ENCODE peak calls at places on chromosomes 16 and 17, in ten cellular contexts. S is cortex of kidney; G is activated gamma-delta T cell treated with anti-CD3 and anti-CD28 coated beads, Interleukin-2, amount 50 U/mL, for 16 hours; F is iris pigment epithelial cell; X is neuronal stem cell; D is midbrain; A is HFF-Myc; W is dermis blood vessel endothelial cell; J is A549; R is stimulated activated CD8-positive, alpha-beta memory T cell treated with anti-CD3 and anti-CD28 coated beads, Interleukin-4, amount 100 ng/mL, for 4 hours. Z is an unnamed sample.

GRCh38 chr16:74153773-74154172 is 142.8 kb upstream of the PSMD7 start:
- DNase-seq in S (no peak), A (no peak), J (no peak), G (no peak), F (no peak), D (no peak), W (no peak), X (no peak), R (no peak), Z (no peak)

GRCh38 chr17:57511475-57512123 is 233.5 kb downstream of the CCDC182 start:
- DNase-seq in F (no peak), A (no peak), J (no peak), S (no peak), W (no peak), X (no peak), G (no peak), R (no peak), D (no peak), Z (no peak)

GRCh38 chr17:19867654-19868395 is at the start of gene ULK2:
- DNase-seq in A (no peak), X (peak; percentile 65), J (peak; percentile 52), S (no peak), F (peak; percentile 85), D (peak; percentile 78), G (peak; percentile 3), W (peak; percentile 83), R (no peak), Z (peak; percentile 32)

GRCh38 chr16:49019081-49019633 is 262.5 kb downstream of the CBLN1 start:
- DNase-seq in G (no peak), R (no peak), F (peak; percentile 16), S (no peak), W (no peak), J (no peak), D (no peak), X (peak; percentile 46), A (peak; percentile 86), Z (no peak)

GRCh38 chr16:30472328-30472942 is at the start of gene ITGAL:
- DNase-seq in J (no peak), X (no peak), A (no peak), R (peak; percentile 80), S (no peak), W (no peak), G (peak; percentile 81), D (peak; percentile 6), F (no peak), Z (peak; percentile 10)

GRCh38 chr16:69107311-69107962 is 2.0 kb downstream of the HAS3 start:
- DNase-seq in R (no peak), D (no peak), F (no peak), S (no peak), J (no peak), X (peak; percentile 37), G (no peak), A (no peak), W (peak; percentile 45), Z (no peak)

GRCh38 chr17:82887255-82888164 is 47.7 kb upstream of the ZNF750 start:
- DNase-seq in G (no peak), W (no peak), R (no peak), J (no peak), A (no peak), D (no peak), X (no peak), F (peak; percentile 47), S (no peak), Z (no peak)

GRCh38 chr16:22373662-22374310 is 633 bp downstream of the CDR2 start:
- DNase-seq in X (peak; percentile 23), S (no peak), F (peak; percentile 25), G (no peak), D (no peak), A (no peak), J (no peak), R (no peak), W (peak; percentile 49), Z (peak; percentile 11)

GRCh38 chr17:77416096-77416713 is 275.4 kb downstream of the SEC14L1 start:
- DNase-seq in J (no peak), D (no peak), R (no peak), S (no peak), G (no peak), X (no peak), W (no peak), F (no peak), A (no peak), Z (no peak)

GRCh38 chr17:7308625-7309433 is 1.4 kb downstream of the EIF5A start:
- DNase-seq in X (no peak), W (peak; percentile 83), G (peak; percentile 85), D (peak; percentile 40), R (peak; percentile 85), J (peak; percentile 97), F (peak; percentile 86), A (no peak), S (no peak), Z (peak; percentile 86)

GRCh38 chr17:74520790-74521480 is 10.3 kb downstream of the CD300LB start:
- DNase-seq in R (no peak), F (no peak), D (no peak), A (no peak), G (no peak), J (no peak), X (no peak), S (no peak), W (peak; percentile 13), Z (no peak)

GRCh38 chr17:45171338-45172231 is 9.9 kb downstream of the HEXIM2 start:
- DNase-seq in A (no peak), F (no peak), X (no peak), J (peak; percentile 84), G (no peak), R (no peak), D (no peak), S (no peak), W (peak; percentile 12), Z (peak; percentile 82)

GRCh38 chr16:57612494-57612893 is 15.9 kb upstream of the ADGRG1 start:
- DNase-seq in D (no peak), R (no peak), X (no peak), W (no peak), A (no peak), J (no peak), S (no peak), F (no peak), G (no peak), Z (no peak)

GRCh38 chr16:27097671-27098275 is 31.0 kb downstream of the C16orf82 start:
- DNase-seq in G (no peak), F (no peak), D (no peak), J (no peak), R (no peak), S (no peak), W (no peak), A (no peak), X (no peak), Z (peak; percentile 26)

GRCh38 chr17:65366102-65366844 is 195.2 kb downstream of the AXIN2 start:
- DNase-seq in G (no peak), A (no peak), W (peak; percentile 21), R (no peak), F (no peak), S (no peak), D (no peak), X (no peak), J (no peak), Z (no peak)

GRCh38 chr16:1169285-1170075 is 16.6 kb downstream of the CACNA1H start:
- DNase-seq in R (no peak), A (no peak), F (no peak), G (no peak), D (no peak), X (no peak), S (no peak), W (no peak), J (no peak), Z (no peak)

GRCh38 chr17:79235808-79236207 is 161.2 kb downstream of the ENGASE start:
- DNase-seq in R (no peak), F (no peak), A (no peak), D (no peak), G (no peak), W (no peak), J (no peak), S (no peak), X (no peak), Z (no peak)

GRCh38 chr17:43875476-43876147 is 28.6 kb downstream of the CD300LG start:
- DNase-seq in F (no peak), R (no peak), A (no peak), G (no peak), S (no peak), X (no peak), J (no peak), D (no peak), W (no peak), Z (no peak)

GRCh38 chr17:29585080-29585751 is 4.2 kb downstream of the GIT1 start:
- DNase-seq in F (no peak), J (no peak), A (no peak), R (no peak), G (no peak), W (peak; percentile 81), X (no peak), D (no peak), S (no peak), Z (no peak)

GRCh38 chr17:81082177-81083073 is 47.5 kb downstream of the BAIAP2 start:
- DNase-seq in S (no peak), A (no peak), R (no peak), G (no peak), F (no peak), X (no peak), D (no peak), W (peak; percentile 30), J (no peak), Z (no peak)

GRCh38 chr17:33968350-33969044 is 286.6 kb upstream of the CCL2 start:
- DNase-seq in R (no peak), W (no peak), D (no peak), J (no peak), X (no peak), F (no peak), G (no peak), A (no peak), S (no peak), Z (no peak)

GRCh38 chr17:5361426-5361825 is 58.0 kb downstream of the NUP88 start:
- DNase-seq in F (no peak), W (no peak), G (no peak), A (no peak), R (no peak), J (no peak), X (no peak), S (no peak), D (no peak), Z (no peak)

GRCh38 chr16:4613636-4614570 is 785 bp downstream of the UBALD1 start:
- DNase-seq in W (peak; percentile 64), J (no peak), F (peak; percentile 42), D (no peak), G (no peak), X (no peak), R (no peak), S (no peak), A (no peak), Z (no peak)

GRCh38 chr17:40343126-40344119 is 21.1 kb downstream of the GJD3 start:
- DNase-seq in W (no peak), F (no peak), S (no peak), D (no peak), X (no peak), G (no peak), A (no peak), J (no peak), R (no peak), Z (no peak)

GRCh38 chr16:47984669-47985068 is 171.1 kb downstream of the ABCC12 start:
- DNase-seq in G (no peak), W (no peak), R (no peak), F (no peak), X (no peak), S (no peak), A (no peak), J (no peak), D (no peak), Z (no peak)

GRCh38 chr17:52790359-52790955 is 631.9 kb upstream of the CA10 start:
- DNase-seq in A (no peak), G (no peak), R (no peak), W (peak; percentile 81), F (no peak), J (no peak), D (no peak), X (no peak), S (no peak), Z (no peak)